ENCODE peak calls at places on chromosomes 3 and 15, in four cellular contexts. One of them, this sample, is unnamed.

GRCh38 chr3:162437480-162437879 is 940.9 kb downstream of the OTOL1 start:
- DNase-seq in spleen: no peak
- DNase-seq in endodermal cell: no peak
- DNase-seq in DND-41: peak; percentile 26
- DNase-seq in this sample: peak; percentile 58

GRCh38 chr15:77702211-77702957 is 69.7 kb upstream of the LINGO1 start:
- DNase-seq in endodermal cell: peak; percentile 95
- DNase-seq in spleen: no peak
- DNase-seq in DND-41: peak; percentile 51
- DNase-seq in this sample: peak; percentile 39

GRCh38 chr15:59237119-59237853 is 30.6 kb downstream of the LDHAL6B start:
- DNase-seq in spleen: no peak
- DNase-seq in endodermal cell: no peak
- DNase-seq in DND-41: no peak
- DNase-seq in this sample: no peak

GRCh38 chr3:46360904-46361303 is 7.0 kb downstream of the CCR2 start:
- DNase-seq in spleen: no peak
- DNase-seq in DND-41: peak; percentile 26
- DNase-seq in endodermal cell: peak; percentile 60
- DNase-seq in this sample: no peak

GRCh38 chr15:101250931-101251829 is 668 bp downstream of the CHSY1 start:
- DNase-seq in endodermal cell: peak; percentile 81
- DNase-seq in spleen: peak; percentile 91
- DNase-seq in DND-41: peak; percentile 23
- DNase-seq in this sample: no peak

GRCh38 chr3:148682997-148683396 is 14.7 kb upstream of the AGTR1 start:
- DNase-seq in DND-41: no peak
- DNase-seq in endodermal cell: no peak
- DNase-seq in spleen: no peak
- DNase-seq in this sample: no peak

GRCh38 chr3:29384640-29385039 is 103.8 kb downstream of the RBMS3 start:
- DNase-seq in DND-41: no peak
- DNase-seq in spleen: no peak
- DNase-seq in endodermal cell: peak; percentile 44
- DNase-seq in this sample: peak; percentile 80

GRCh38 chr3:16761576-16761975 is 123.2 kb upstream of the PLCL2 start:
- DNase-seq in endodermal cell: no peak
- DNase-seq in spleen: no peak
- DNase-seq in DND-41: no peak
- DNase-seq in this sample: no peak

GRCh38 chr3:150232992-150233451 is 175.1 kb upstream of the TSC22D2 start:
- DNase-seq in spleen: no peak
- DNase-seq in endodermal cell: no peak
- DNase-seq in DND-41: no peak
- DNase-seq in this sample: peak; percentile 81

DNA sequence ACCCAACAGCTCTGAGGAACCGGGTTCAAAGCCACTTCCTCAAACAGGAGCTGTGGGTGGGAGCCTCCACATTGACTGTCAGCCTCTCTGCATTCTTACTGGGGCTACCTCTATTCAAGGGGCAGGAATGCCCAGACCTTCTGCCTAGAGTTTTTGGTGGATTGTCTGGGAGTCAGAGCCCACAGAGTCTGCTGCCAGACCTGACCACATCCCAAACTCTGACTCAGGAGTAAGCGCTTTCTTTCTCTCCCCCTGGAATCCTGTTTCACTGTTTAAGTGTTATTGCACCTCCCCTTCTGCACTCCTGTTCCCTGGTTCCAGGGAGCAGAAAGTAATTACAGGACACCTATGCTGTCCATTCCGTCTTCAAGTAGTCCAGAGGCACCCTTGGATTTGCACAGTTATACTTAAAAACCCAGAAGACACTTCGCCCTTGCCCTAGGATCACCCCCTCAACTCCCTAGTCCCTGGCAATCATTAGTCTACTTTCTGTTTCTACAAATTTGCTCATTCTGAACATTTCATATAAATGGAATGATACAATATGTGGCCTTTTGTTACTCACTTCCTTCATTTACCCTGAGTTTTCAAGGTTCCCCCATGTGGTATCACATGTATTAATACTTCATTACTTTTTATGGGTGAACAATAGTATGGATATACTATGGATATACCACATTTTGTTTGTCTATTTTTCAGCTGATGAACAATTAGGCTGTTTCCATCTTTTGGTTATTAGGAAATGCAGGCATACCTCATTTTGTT is 37.9 kb upstream of the TJP1 start:
- DNase-seq in spleen: no peak
- DNase-seq in DND-41: no peak
- DNase-seq in endodermal cell: no peak
- DNase-seq in this sample: peak; percentile 39
- TF ChIP-seq CTCF in spleen: no peak
- TF ChIP-seq CTCF in DND-41: no peak
- TF ChIP-seq CTCF in endodermal cell: no peak
- TF ChIP-seq CTCF in this sample: no peak

GRCh38 chr15:67413770-67414429 is 107.0 kb upstream of the C15orf61 start:
- DNase-seq in DND-41: no peak
- DNase-seq in spleen: no peak
- DNase-seq in endodermal cell: no peak
- DNase-seq in this sample: peak; percentile 54
- H3K4me3 ChIP-seq in DND-41: no peak overlapping the region
- H3K4me3 ChIP-seq in spleen: no peak overlapping the region
- H3K4me3 ChIP-seq in endodermal cell: no peak overlapping the region
- H3K4me3 ChIP-seq in this sample: no peak overlapping the region

GRCh38 chr15:75431250-75431649 is 20.2 kb downstream of the SIN3A start:
- DNase-seq in DND-41: no peak
- DNase-seq in endodermal cell: no peak
- DNase-seq in spleen: no peak
- DNase-seq in this sample: peak; percentile 3

GRCh38 chr15:75431682-75432081 is 19.8 kb downstream of the SIN3A start:
- DNase-seq in spleen: no peak
- DNase-seq in DND-41: no peak
- DNase-seq in endodermal cell: no peak
- DNase-seq in this sample: no peak

GRCh38 chr15:75437721-75438120 is 13.8 kb downstream of the SIN3A start:
- DNase-seq in DND-41: no peak
- DNase-seq in endodermal cell: peak; percentile 13
- DNase-seq in spleen: no peak
- DNase-seq in this sample: no peak

GRCh38 chr15:75436861-75437260 is 14.6 kb downstream of the SIN3A start:
- DNase-seq in DND-41: no peak
- DNase-seq in spleen: peak; percentile 7
- DNase-seq in endodermal cell: no peak
- DNase-seq in this sample: no peak
- TF ChIP-seq CTCF in DND-41: no peak
- TF ChIP-seq CTCF in spleen: no peak
- TF ChIP-seq CTCF in endodermal cell: no peak
- TF ChIP-seq CTCF in this sample: no peak

DNA sequence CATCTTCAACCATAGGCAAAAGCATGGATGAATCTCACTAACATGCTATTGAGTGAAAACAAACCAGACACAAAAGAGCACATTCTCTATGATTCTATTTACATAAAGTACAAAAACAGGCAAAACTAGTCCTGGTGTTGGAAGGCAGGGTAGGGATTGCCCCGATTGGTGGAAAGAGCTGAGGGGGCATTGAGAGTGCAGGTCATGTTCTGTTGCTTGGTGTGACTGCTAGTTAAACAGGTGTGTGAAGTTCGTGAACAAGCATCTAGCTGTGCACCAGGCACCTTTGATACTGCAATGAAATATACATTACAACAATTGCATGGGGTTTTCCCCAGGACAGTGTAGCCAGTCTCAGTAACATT is 26.3 kb upstream of the THRB start:
- DNase-seq in DND-41: no peak
- DNase-seq in endodermal cell: no peak
- DNase-seq in spleen: no peak
- DNase-seq in this sample: no peak
- H3K4me3 ChIP-seq in DND-41: no peak overlapping the region
- H3K4me3 ChIP-seq in endodermal cell: peak overlapping the region; percentile 78
- H3K4me3 ChIP-seq in spleen: peak overlapping the region; percentile 71
- H3K4me3 ChIP-seq in this sample: peak overlapping the region; percentile 52

DNA sequence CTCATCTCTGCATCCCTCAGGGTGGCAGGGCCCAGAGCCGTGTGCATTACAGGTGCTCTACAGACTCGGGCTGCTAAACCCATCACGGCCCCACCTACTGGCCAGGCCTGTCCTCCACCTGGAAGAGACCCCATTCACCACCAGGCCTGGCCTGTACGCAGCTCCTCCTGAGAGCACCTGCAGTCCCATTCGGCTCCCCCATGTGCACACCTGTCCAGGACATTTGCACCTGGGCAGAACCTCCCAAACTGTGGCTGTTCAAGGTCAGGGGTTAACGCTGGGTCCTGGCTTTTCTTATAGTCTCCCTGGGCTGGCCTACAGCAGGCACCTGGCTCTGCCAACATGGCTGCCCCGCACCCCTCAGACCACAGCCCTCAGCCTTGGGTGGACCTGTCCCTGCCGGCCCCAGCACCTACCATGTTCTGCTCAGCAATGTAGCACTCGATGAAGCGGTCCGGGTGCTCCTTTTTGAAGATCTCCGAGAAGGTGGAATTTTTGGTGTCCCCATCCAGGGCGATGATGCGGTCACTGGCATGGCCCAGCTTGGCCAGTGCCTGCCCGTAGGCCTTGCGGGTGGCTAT is 25.7 kb downstream of the TKT start:
- DNase-seq in DND-41: no peak
- DNase-seq in spleen: peak; percentile 67
- DNase-seq in endodermal cell: peak; percentile 82
- DNase-seq in this sample: no peak
- TF ChIP-seq CTCF in DND-41: peak; percentile 12
- TF ChIP-seq CTCF in spleen: no peak
- TF ChIP-seq CTCF in endodermal cell: peak; percentile 70
- TF ChIP-seq CTCF in this sample: no peak

GRCh38 chr3:187799942-187800637 is 54.8 kb upstream of the BCL6 start:
- DNase-seq in DND-41: no peak
- DNase-seq in spleen: no peak
- DNase-seq in endodermal cell: no peak
- DNase-seq in this sample: no peak
- H3K4me3 ChIP-seq in DND-41: no peak overlapping the region
- H3K4me3 ChIP-seq in spleen: no peak overlapping the region
- H3K4me3 ChIP-seq in endodermal cell: no peak overlapping the region
- H3K4me3 ChIP-seq in this sample: no peak overlapping the region

GRCh38 chr3:196519738-196520122 is 4.6 kb upstream of the SMCO1 start:
- DNase-seq in spleen: no peak
- DNase-seq in endodermal cell: peak; percentile 66
- DNase-seq in DND-41: peak; percentile 62
- DNase-seq in this sample: no peak

GRCh38 chr3:196517919-196518318 is 2.8 kb upstream of the SMCO1 start:
- DNase-seq in spleen: no peak
- DNase-seq in endodermal cell: no peak
- DNase-seq in DND-41: no peak
- DNase-seq in this sample: peak; percentile 44

GRCh38 chr3:196514913-196515621 is at the start of gene SMCO1:
- DNase-seq in DND-41: no peak
- DNase-seq in endodermal cell: no peak
- DNase-seq in spleen: no peak
- DNase-seq in this sample: no peak

GRCh38 chr3:196518999-196519737 is 4.0 kb upstream of the SMCO1 start:
- DNase-seq in endodermal cell: peak; percentile 90
- DNase-seq in spleen: no peak
- DNase-seq in DND-41: peak; percentile 31
- DNase-seq in this sample: peak; percentile 85

DNA sequence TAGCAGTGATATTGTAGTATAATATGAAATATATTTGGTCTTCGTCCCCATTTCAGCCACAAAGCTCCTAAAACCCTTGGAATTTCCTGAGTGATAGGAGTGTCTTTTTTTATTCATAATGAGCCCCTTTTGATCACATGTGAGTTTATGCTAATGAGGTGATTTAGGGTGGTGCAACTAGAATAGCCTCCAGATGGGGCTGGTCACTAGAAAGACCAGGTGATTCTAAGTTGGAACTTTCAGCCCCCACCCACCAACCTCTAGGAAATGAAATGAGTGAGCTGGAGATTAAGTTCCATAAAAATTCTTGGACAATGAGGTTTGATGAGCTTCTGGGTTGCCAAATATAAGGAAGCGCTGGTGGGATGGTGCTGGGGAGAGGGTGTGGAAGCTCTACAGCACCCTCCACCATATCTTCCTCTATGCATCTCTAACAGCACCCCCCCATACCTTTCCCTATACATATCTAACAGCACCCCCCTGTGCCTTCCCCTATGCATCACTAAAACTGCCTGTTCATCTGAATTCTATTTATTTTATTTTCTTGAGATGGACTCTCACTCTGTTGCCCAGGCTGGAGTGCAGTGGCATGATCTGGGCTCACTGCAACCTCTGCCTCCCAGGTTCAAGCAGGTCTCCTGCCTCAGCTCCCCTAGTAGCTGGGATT is 2.1 kb upstream of the SMCO1 start:
- DNase-seq in DND-41: no peak
- DNase-seq in spleen: no peak
- DNase-seq in endodermal cell: no peak
- DNase-seq in this sample: no peak
- TF ChIP-seq CTCF in DND-41: no peak
- TF ChIP-seq CTCF in spleen: no peak
- TF ChIP-seq CTCF in endodermal cell: peak; percentile 15
- TF ChIP-seq CTCF in this sample: no peak

GRCh38 chr15:64459382-64459781 is 996 bp upstream of the ZNF609 start:
- DNase-seq in endodermal cell: no peak
- DNase-seq in DND-41: no peak
- DNase-seq in spleen: no peak
- DNase-seq in this sample: no peak

GRCh38 chr15:64462492-64462891 is 2.1 kb downstream of the ZNF609 start:
- DNase-seq in DND-41: no peak
- DNase-seq in spleen: no peak
- DNase-seq in endodermal cell: no peak
- DNase-seq in this sample: no peak

GRCh38 chr15:64460737-64461576 is 579 bp downstream of the ZNF609 start:
- DNase-seq in DND-41: peak; percentile 46
- DNase-seq in endodermal cell: peak; percentile 76
- DNase-seq in spleen: no peak
- DNase-seq in this sample: peak; percentile 83

GRCh38 chr15:64460206-64460736 is at the start of gene ZNF609:
- DNase-seq in DND-41: peak; percentile 91
- DNase-seq in spleen: peak; percentile 96
- DNase-seq in endodermal cell: peak; percentile 100
- DNase-seq in this sample: peak; percentile 96

GRCh38 chr15:64461577-64462162 is 1.3 kb downstream of the ZNF609 start:
- DNase-seq in spleen: no peak
- DNase-seq in endodermal cell: peak; percentile 79
- DNase-seq in DND-41: peak; percentile 12
- DNase-seq in this sample: peak; percentile 49
- H3K4me3 ChIP-seq in spleen: peak overlapping the region; percentile 85
- H3K4me3 ChIP-seq in endodermal cell: peak overlapping the region; percentile 90
- H3K4me3 ChIP-seq in DND-41: peak overlapping the region; percentile 19
- H3K4me3 ChIP-seq in this sample: peak overlapping the region; percentile 74

DNA sequence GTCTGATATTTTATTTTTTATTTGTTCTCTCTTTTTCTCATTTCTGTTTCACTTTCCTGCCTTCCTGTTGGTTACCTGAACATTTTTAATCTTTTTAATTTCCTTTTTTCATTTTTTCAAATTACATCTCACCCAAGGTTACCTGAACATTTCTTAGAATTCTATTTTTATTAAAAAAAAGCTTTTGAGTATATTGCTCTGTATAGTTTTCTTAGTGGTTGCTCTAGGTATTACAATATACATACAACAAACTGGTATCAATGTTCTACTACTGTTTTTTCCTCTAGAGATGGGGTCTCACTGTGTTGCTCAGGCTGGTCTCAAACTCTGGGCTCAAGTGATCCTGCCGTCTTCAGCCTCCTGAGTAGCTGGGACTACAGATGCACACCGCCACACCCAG is 79.4 kb downstream of the DHX30 start:
- DNase-seq in endodermal cell: no peak
- DNase-seq in spleen: no peak
- DNase-seq in DND-41: no peak
- DNase-seq in this sample: no peak
- TF ChIP-seq CTCF in endodermal cell: peak; percentile 53
- TF ChIP-seq CTCF in spleen: no peak
- TF ChIP-seq CTCF in DND-41: peak; percentile 9
- TF ChIP-seq CTCF in this sample: no peak